ENCODE peak calls at places on chromosomes 2 and 18, in seven cellular contexts. Z is heart right ventricle, A is ovary, R is body of pancreas, Y is right cardiac atrium, O is transverse colon, K is stomach. G is an unnamed sample. For H3K4me1, the result is how much of the 10 kb centered on the place peaks cover.

GRCh38 chr2:212107989-212108388 is 430.6 kb downstream of the ERBB4 start:
- DNase-seq in Y (no peak), A (no peak), O (no peak), R (no peak), K (no peak), Z (no peak), G (no peak)

GRCh38 chr2:60064687-60065361 is 488.6 kb downstream of the BCL11A start:
- DNase-seq in R (no peak), O (no peak), A (no peak), K (no peak), Z (no peak), Y (no peak), G (no peak)

GRCh38 chr2:54041135-54041534 is 70.3 kb upstream of the PSME4 start:
- DNase-seq in K (no peak), Z (no peak), Y (no peak), O (no peak), A (no peak), R (no peak), G (no peak)

GRCh38 chr2:19911799-19912509 is 10.2 kb upstream of the TTC32 start:
- DNase-seq in Y (no peak), O (no peak), K (no peak), R (no peak), A (no peak), Z (no peak), G (no peak)

GRCh38 chr18:69484699-69485396 is 84.2 kb downstream of the DOK6 start:
- DNase-seq in O (no peak), K (no peak), R (no peak), Y (no peak), A (no peak), Z (no peak), G (no peak)

GRCh38 chr18:54828986-54829385 is 709 bp downstream of the RAB27B start:
- DNase-seq in Y (no peak), K (no peak), O (no peak), R (no peak), A (no peak), Z (no peak), G (no peak)

GRCh38 chr2:42693013-42693575 is 70.8 kb downstream of the OXER1 start:
- DNase-seq in Z (no peak), O (no peak), K (no peak), A (no peak), R (no peak), Y (no peak), G (peak)

GRCh38 chr2:209823484-209823883 is 51.9 kb downstream of the UNC80 start:
- DNase-seq in O (no peak), Y (no peak), K (no peak), Z (no peak), R (no peak), A (no peak), G (no peak)

GRCh38 chr18:37409870-37410269 is 155.7 kb downstream of the CELF4 start:
- DNase-seq in Y (no peak), O (no peak), R (no peak), A (no peak), Z (no peak), K (no peak), G (no peak)

GRCh38 chr18:75208055-75208835 is 694 bp downstream of the PTGR3 start:
- DNase-seq in Z (peak), Y (peak), R (peak), O (peak), K (peak), A (peak), G (peak)

GRCh38 chr18:79245517-79246001 is 150.2 kb upstream of the NFATC1 start:
- DNase-seq in K (no peak), Z (no peak), R (no peak), Y (no peak), A (no peak), O (peak), G (no peak)

GRCh38 chr2:20868377-20868776 is 45.5 kb upstream of the LDAH start:
- DNase-seq in R (no peak), Z (no peak), Y (no peak), O (no peak), K (no peak), A (no peak), G (no peak)

GRCh38 chr2:24009680-24010476 is at the start of gene MFSD2B:
- DNase-seq in O (no peak), Z (no peak), A (no peak), Y (no peak), K (no peak), R (no peak), G (no peak)

GRCh38 chr2:39377226-39377939 is 59.7 kb downstream of the MAP4K3 start:
- DNase-seq in O (peak), Y (no peak), A (no peak), R (peak), Z (no peak), K (no peak), G (no peak)

GRCh38 chr2:53182609-53183008 is 585.0 kb upstream of the CHAC2 start:
- DNase-seq in Y (no peak), R (peak), O (no peak), K (no peak), Z (no peak), A (no peak), G (no peak)

GRCh38 chr2:233084488-233084887 is 24.3 kb downstream of the INPP5D start:
- DNase-seq in K (peak), R (peak), O (peak), A (no peak), Y (peak), Z (peak), G (peak)

GRCh38 chr2:219571311-219572236 is at the start of gene OBSL1:
- DNase-seq in Y (peak), R (peak), Z (peak), O (peak), A (peak), K (peak), G (peak)

GRCh38 chr2:238320648-238321281 is 447 bp downstream of the TRAF3IP1 start:
- DNase-seq in Z (peak), K (no peak), A (peak), Y (peak), R (no peak), O (no peak), G (no peak)

GRCh38 chr2:30222636-30223360 is 8.5 kb upstream of the LBH start:
- DNase-seq in Z (no peak), O (no peak), R (no peak), K (no peak), A (no peak), Y (no peak), G (no peak)
- H3K4me1 ChIP-seq in Z (under half), O (under half), R (under half), K (under half), A (under half), Y (under half), G (under half)

GRCh38 chr2:11743846-11744553 is 2.4 kb upstream of the LPIN1 start:
- DNase-seq in Z (peak), Y (peak), O (peak), A (peak), K (peak), R (peak), G (peak)

GRCh38 chr2:11746376-11746806 is at the start of gene LPIN1:
- DNase-seq in Y (peak), R (peak), A (peak), Z (peak), K (peak), O (peak), G (peak)

GRCh38 chr2:11743531-11743815 is 3.0 kb upstream of the LPIN1 start:
- DNase-seq in A (no peak), Y (no peak), Z (no peak), R (no peak), K (no peak), O (no peak), G (no peak)

GRCh38 chr2:11745613-11746375 is 638 bp upstream of the LPIN1 start:
- DNase-seq in Z (no peak), Y (no peak), R (no peak), O (no peak), K (no peak), A (no peak), G (no peak)

DNA sequence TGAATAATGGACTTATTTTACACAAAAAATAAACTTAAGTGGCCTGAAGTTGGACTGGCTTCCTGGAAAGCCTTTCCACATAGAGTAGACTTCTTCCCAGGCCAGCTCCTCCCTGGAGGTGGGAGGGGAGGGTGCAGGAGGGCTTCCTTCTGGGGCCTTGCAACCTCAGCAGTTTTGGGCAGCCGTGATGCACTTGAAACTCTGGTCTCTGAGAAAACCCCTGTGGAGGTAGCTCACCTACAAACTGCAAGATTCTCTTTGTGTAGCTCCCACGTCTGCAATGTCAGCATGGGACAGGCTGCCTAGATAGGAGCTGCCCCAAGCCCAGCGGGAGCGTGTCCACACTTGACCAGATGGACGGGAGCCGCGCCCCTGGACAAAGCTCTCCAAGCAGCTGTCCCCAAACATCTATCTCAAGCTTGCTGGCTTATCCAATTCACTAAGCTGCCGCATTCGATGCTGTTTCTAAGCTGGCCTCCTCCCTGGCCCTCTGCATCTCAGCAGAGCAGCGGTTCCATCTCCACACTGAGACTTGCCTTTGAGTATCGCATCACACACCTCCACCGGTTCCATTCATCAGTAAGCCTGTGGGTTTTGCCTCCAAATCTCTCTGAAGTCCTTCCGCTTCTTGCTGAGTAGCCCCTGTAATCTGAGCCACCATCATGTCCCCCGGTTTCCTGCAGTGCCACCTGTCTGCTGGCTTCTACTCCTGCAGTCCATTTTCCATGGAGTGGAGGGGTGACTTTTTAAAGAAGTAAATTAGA is 1.6 kb upstream of the LPIN1 start:
- DNase-seq in A (peak), R (no peak), Y (no peak), Z (no peak), K (no peak), O (no peak), G (peak)
- H3K4me1 ChIP-seq in A (under half), R (under half), Y (under half), Z (under half), K (half or more), O (half or more), G (under half)

DNA sequence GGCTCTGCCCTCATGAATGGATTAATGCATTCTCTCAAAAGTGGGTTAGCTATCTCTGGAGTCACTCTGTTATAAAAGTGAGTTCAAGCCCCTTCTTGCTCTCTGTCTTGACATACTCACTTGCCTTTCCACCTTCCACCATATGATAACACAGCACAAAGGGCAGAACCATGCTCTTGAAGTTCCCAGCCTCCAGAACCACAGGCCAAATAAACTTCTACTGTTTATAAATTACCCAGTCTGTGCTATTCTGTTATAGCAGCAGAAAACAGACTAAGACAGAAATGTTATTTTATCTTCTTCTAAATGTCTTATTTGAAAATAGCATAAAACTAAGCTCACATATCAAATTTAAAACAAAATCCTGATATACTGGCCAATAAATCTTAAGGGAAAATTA is 15.0 kb downstream of the RAB1A start:
- DNase-seq in Y (no peak), O (no peak), Z (no peak), A (no peak), R (no peak), K (no peak), G (no peak)
- H3K4me1 ChIP-seq in Y (under half), O (half or more), Z (under half), A (under half), R (half or more), K (half or more), G (under half)

GRCh38 chr18:23887035-23887434 is 127.5 kb upstream of the TTC39C start:
- DNase-seq in Z (no peak), O (no peak), R (no peak), K (no peak), A (no peak), Y (no peak), G (no peak)
- H3K4me1 ChIP-seq in Z (under half), O (under half), R (under half), K (under half), A (under half), Y (under half), G (under half)

GRCh38 chr2:16016282-16016681 is 75.9 kb downstream of the MYCN start:
- DNase-seq in Y (no peak), Z (no peak), K (no peak), R (no peak), O (no peak), A (no peak), G (no peak)
- H3K4me1 ChIP-seq in Y (under half), Z (under half), K (under half), R (under half), O (under half), A (under half), G (under half)

GRCh38 chr2:163717993-163718680 is 17.7 kb downstream of the FIGN start:
- DNase-seq in Z (no peak), Y (no peak), R (no peak), O (no peak), A (no peak), K (no peak), G (no peak)
- H3K4me1 ChIP-seq in Z (under half), Y (under half), R (under half), O (under half), A (under half), K (under half), G (under half)

G was measured in lung.